ENCODE peak calls at places on chromosomes 6 and 20, in six cellular contexts. Y is A549; O is cardiac muscle cell; Q is H4; R is type B pancreatic cell; I is stimulated activated CD8-positive, alpha-beta memory T cell treated with anti-CD3 and anti-CD28 coated beads, Interleukin-7, amount 100 ng/mL, for 1 hour. K is an unnamed sample.

GRCh38 chr20:51862796-51863195 is 60.5 kb upstream of the SALL4 start:
- DNase-seq in Y (no peak), O (no peak), Q (no peak), R (no peak), I (no peak), K (no peak)

GRCh38 chr6:82264824-82265223 is 17.3 kb upstream of the IBTK start:
- DNase-seq in Y (no peak), O (no peak), Q (no peak), R (no peak), I (no peak), K (no peak)

GRCh38 chr6:47047479-47048411 is 5.6 kb upstream of the ADGRF1 start:
- DNase-seq in Y (peak), O (peak), Q (peak), R (no peak), I (no peak), K (no peak)

GRCh38 chr6:52975580-52975979 is 19.5 kb downstream of the GSTA4 start:
- DNase-seq in Y (no peak), O (no peak), Q (no peak), R (no peak), I (no peak), K (no peak)

GRCh38 chr6:1574895-1575212 is 34.9 kb upstream of the FOXC1 start:
- DNase-seq in Y (no peak), O (no peak), Q (no peak), R (no peak), I (no peak), K (no peak)

GRCh38 chr6:167831281-167831680 is 4.6 kb downstream of the AFDN start:
- DNase-seq in Y (no peak), O (no peak), Q (no peak), R (no peak), I (no peak), K (no peak)

GRCh38 chr20:26243731-26244130 is 547.1 kb upstream of the ZNF337 start:
- DNase-seq in Y (no peak), O (no peak), Q (no peak), R (no peak), I (no peak), K (no peak)

GRCh38 chr6:93252930-93253329 is 166.4 kb downstream of the EPHA7 start:
- DNase-seq in Y (no peak), O (no peak), Q (no peak), R (no peak), I (no peak), K (no peak)

GRCh38 chr6:154474636-154475428 is 35.7 kb downstream of the CNKSR3 start:
- DNase-seq in Y (no peak), O (no peak), Q (peak), R (no peak), I (no peak), K (no peak)

GRCh38 chr20:24813936-24814335 is 135.1 kb upstream of the CST7 start:
- DNase-seq in Y (no peak), O (no peak), Q (no peak), R (no peak), I (no peak), K (no peak)

GRCh38 chr6:14881399-14881798 is 364.5 kb upstream of the JARID2 start:
- DNase-seq in Y (no peak), O (no peak), Q (peak), R (no peak), I (no peak), K (no peak)

GRCh38 chr20:60354181-60354580 is 396.0 kb downstream of the CDH26 start:
- DNase-seq in Y (no peak), O (no peak), Q (no peak), R (no peak), I (no peak), K (no peak)

GRCh38 chr6:46757206-46757564 is 10.5 kb downstream of the ANKRD66 start:
- DNase-seq in Y (no peak), O (no peak), Q (no peak), R (no peak), I (no peak), K (no peak)

K was measured in T follicular helper cell.